ENCODE peak calls at places on chromosomes 16 and 17, in five cellular contexts. Q, M, B, V and I are unnamed samples.

GRCh38 chr16:57606147-57606846 is 22.1 kb upstream of the ADGRG1 start:
- DNase-seq in Q (no peak), B (no peak), M (no peak), V (no peak), I (no peak)

GRCh38 chr16:2739555-2740435 is 12.6 kb upstream of the SRRM2 start:
- DNase-seq in V (no peak), Q (no peak), B (no peak), M (peak), I (no peak)

GRCh38 chr17:40448213-40448638 is 5.0 kb downstream of the IGFBP4 start:
- DNase-seq in V (no peak), Q (no peak), B (no peak), M (peak), I (peak)

GRCh38 chr17:49045376-49045775 is 48.2 kb downstream of the IGF2BP1 start:
- DNase-seq in V (no peak), Q (no peak), M (no peak), B (no peak), I (no peak)

GRCh38 chr17:45677770-45678169 is 106.3 kb upstream of the CRHR1 start:
- DNase-seq in Q (no peak), M (no peak), V (no peak), B (no peak), I (no peak)

GRCh38 chr17:73292031-73292531 is 19.7 kb downstream of the CDC42EP4 start:
- DNase-seq in B (no peak), M (no peak), V (no peak), Q (no peak), I (peak)

GRCh38 chr17:19407601-19408380 is 3.2 kb upstream of the RNF112 start:
- DNase-seq in B (no peak), Q (no peak), V (no peak), M (no peak), I (no peak)

GRCh38 chr17:45825792-45826191 is 18.9 kb upstream of the SPPL2C start:
- DNase-seq in Q (no peak), B (no peak), V (no peak), M (no peak), I (no peak)

GRCh38 chr17:57256708-57257112 is 387 bp downstream of the MSI2 start:
- DNase-seq in B (no peak), M (no peak), Q (no peak), V (peak), I (peak)

GRCh38 chr17:49218941-49219913 is 8.7 kb downstream of the ABI3 start:
- DNase-seq in V (peak), B (peak), Q (no peak), M (no peak), I (no peak)

GRCh38 chr17:79218825-79219200 is 144.2 kb downstream of the ENGASE start:
- DNase-seq in B (no peak), M (no peak), V (no peak), Q (no peak), I (no peak)

GRCh38 chr16:14958970-14959369 is 15.9 kb upstream of the PDXDC1 start:
- DNase-seq in V (no peak), M (no peak), Q (no peak), B (no peak), I (no peak)

GRCh38 chr17:37839196-37839978 is 84.8 kb upstream of the TBC1D3K start:
- DNase-seq in Q (no peak), V (no peak), M (no peak), B (no peak), I (no peak)

GRCh38 chr17:82793974-82794620 is 42.2 kb downstream of the TBCD start:
- DNase-seq in Q (no peak), V (no peak), M (no peak), B (no peak), I (no peak)

GRCh38 chr16:68367034-68367433 is 56.2 kb downstream of the PRMT7 start:
- DNase-seq in Q (peak), V (peak), M (peak), B (no peak), I (peak)

GRCh38 chr17:48060249-48060648 is 12.1 kb downstream of the NFE2L1 start:
- DNase-seq in M (no peak), Q (no peak), B (no peak), V (peak), I (no peak)

GRCh38 chr17:2094891-2095535 is 40.1 kb downstream of the HIC1 start:
- DNase-seq in M (peak), B (no peak), V (no peak), Q (no peak), I (peak)

GRCh38 chr16:26578748-26579147 is 488.0 kb upstream of the C16orf82 start:
- DNase-seq in M (no peak), B (no peak), V (no peak), Q (no peak), I (no peak)

GRCh38 chr17:182164-182751 is 808 bp upstream of the DOC2B start:
- DNase-seq in Q (no peak), B (no peak), M (peak), V (no peak), I (no peak)

GRCh38 chr17:78474631-78475146 is 96.2 kb downstream of the PGS1 start:
- DNase-seq in V (no peak), B (peak), Q (no peak), M (no peak), I (no peak)

GRCh38 chr17:2814499-2815341 is 18.5 kb downstream of the RAP1GAP2 start:
- DNase-seq in V (no peak), B (peak), M (no peak), Q (no peak), I (no peak)

GRCh38 chr17:40317345-40317873 is 8.4 kb downstream of the RARA start:
- DNase-seq in Q (peak), M (peak), B (no peak), V (peak), I (peak)

GRCh38 chr16:27774779-27775178 is 224.8 kb downstream of the KATNIP start:
- DNase-seq in V (no peak), B (no peak), Q (no peak), M (no peak), I (no peak)

GRCh38 chr17:40727447-40728231 is 24.1 kb upstream of the KRT24 start:
- DNase-seq in V (no peak), M (no peak), B (peak), Q (no peak), I (no peak)

GRCh38 chr16:66326995-66327513 is 39.4 kb upstream of the CDH5 start:
- DNase-seq in Q (no peak), V (peak), M (peak), B (no peak), I (no peak)

GRCh38 chr17:55641559-55642160 is 81.0 kb downstream of the TMEM100 start:
- DNase-seq in Q (peak), M (peak), B (no peak), V (peak), I (peak)

GRCh38 chr16:67486805-67487204 is 3.5 kb upstream of the AGRP start:
- DNase-seq in Q (no peak), M (no peak), B (no peak), V (no peak), I (peak)

GRCh38 chr16:52591441-52592215 is 44.7 kb upstream of the TOX3 start:
- DNase-seq in Q (no peak), B (no peak), M (no peak), V (no peak), I (no peak)

GRCh38 chr17:75549246-75550138 is 24.0 kb downstream of the LLGL2 start:
- DNase-seq in B (no peak), V (peak), M (peak), Q (peak), I (no peak)

GRCh38 chr17:60086822-60087591 is 8.3 kb upstream of the HEATR6 start:
- DNase-seq in M (no peak), B (no peak), Q (no peak), V (no peak), I (no peak)

GRCh38 chr16:4780235-4780634 is 7.9 kb downstream of the SEPTIN12 start:
- DNase-seq in Q (no peak), B (no peak), V (no peak), M (no peak), I (no peak)

GRCh38 chr17:42174126-42174783 is 6.7 kb downstream of the KCNH4 start:
- DNase-seq in Q (no peak), V (no peak), M (no peak), B (no peak), I (no peak)

GRCh38 chr16:49889725-49890397 is 33.9 kb upstream of the ZNF423 start:
- DNase-seq in B (no peak), M (no peak), V (no peak), Q (no peak), I (no peak)

GRCh38 chr17:49886036-49886435 is 38.2 kb upstream of the TAC4 start:
- DNase-seq in M (no peak), B (no peak), Q (no peak), V (no peak), I (no peak)

GRCh38 chr17:27455569-27455913 is 707 bp upstream of the KSR1 start:
- DNase-seq in V (no peak), Q (no peak), M (no peak), B (no peak), I (no peak)
- H3K27ac ChIP-seq in V (peak), Q (peak), M (no peak), B (no peak), I (no peak)

GRCh38 chr16:82007189-82007588 is 4.1 kb downstream of the SDR42E1 start:
- DNase-seq in V (no peak), B (no peak), Q (no peak), M (no peak), I (no peak)

GRCh38 chr16:82016268-82016667 is 5.0 kb upstream of the SDR42E1 start:
- DNase-seq in V (peak), Q (peak), B (no peak), M (no peak), I (peak)

GRCh38 chr16:82008957-82009592 is 2.2 kb downstream of the SDR42E1 start:
- DNase-seq in V (no peak), Q (no peak), M (no peak), B (no peak), I (no peak)

GRCh38 chr16:82010649-82011048 is 621 bp downstream of the SDR42E1 start:
- DNase-seq in B (no peak), M (no peak), Q (no peak), V (no peak), I (no peak)

DNA sequence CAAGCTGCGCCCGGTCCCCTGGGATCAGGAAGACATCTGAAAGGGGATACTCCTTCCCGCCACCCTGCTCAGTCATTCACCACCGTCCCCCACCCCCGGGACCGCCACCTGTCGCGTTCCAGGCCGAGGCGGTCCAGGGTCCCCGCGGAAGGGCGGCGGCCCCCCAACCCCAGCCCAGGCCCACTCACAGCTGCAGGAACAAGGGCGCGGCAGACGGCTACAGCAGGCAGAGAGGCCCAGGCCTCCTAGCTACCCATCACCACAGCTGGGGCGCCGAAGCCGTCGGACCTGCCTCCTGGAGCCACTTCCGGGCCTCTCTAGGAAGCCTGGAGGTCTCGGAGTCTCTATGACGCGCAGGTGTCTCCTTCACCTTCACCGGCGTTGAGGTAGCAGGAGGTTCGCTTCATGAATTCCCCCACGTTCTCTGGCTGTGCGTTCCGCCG is at the start of gene SDR42E1:
- DNase-seq in V (peak), B (peak), Q (peak), M (no peak), I (no peak)
- TF ChIP-seq MYC in V (no peak), B (no peak), Q (no peak), M (no peak), I (no peak)

DNA sequence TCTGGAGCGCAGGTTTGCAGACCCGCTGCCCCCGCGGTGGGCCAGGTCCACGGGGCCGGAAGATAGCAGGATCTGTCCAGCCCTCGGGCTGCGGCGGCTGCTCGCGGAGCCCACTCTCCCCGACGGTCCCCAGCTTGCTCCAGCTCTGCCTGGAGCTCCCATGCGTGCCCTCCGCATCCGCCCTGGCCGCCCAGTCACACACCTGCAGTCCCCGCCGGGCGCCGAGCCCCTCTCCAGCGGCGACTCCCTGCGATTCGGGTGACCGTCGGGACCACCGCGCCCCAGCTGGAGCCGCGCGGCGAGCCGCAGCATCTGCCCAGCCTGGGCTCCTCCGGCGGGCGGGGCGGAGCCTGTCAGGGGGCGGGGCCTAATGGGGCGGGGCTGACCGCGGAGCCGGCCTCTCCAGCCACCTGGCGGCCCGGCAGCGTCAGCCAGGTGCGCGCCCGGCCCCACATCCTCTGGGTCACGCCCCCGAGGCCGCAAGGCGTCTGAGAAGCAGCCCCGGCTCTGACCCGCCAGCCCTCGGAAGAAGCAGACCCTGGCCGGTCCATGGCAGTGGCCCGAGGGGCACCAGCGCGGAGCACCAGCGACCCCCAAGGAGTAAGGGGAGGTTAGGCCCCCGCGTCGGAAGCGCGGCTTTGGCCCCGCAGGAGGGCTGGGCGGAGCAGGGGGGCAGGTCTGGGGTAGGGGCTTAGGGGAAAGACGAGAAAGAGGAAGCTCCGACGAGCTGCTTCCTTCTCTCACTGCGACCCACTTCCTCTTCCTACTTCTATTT is at the start of gene PIK3R5:
- DNase-seq in Q (no peak), M (no peak), V (peak), B (no peak), I (no peak)
- H3K27ac ChIP-seq in Q (no peak), M (no peak), V (no peak), B (peak), I (no peak)

GRCh38 chr17:32523017-32523680 is 36.4 kb downstream of the CDK5R1 start:
- DNase-seq in V (no peak), Q (no peak), B (peak), M (no peak), I (no peak)
- TF ChIP-seq MYC in V (no peak), Q (no peak), B (no peak), M (no peak), I (no peak)

GRCh38 chr16:79437764-79438728 is 162.5 kb downstream of the MAF start:
- DNase-seq in V (no peak), B (no peak), Q (no peak), M (no peak), I (no peak)
- H3K27ac ChIP-seq in V (no peak), B (no peak), Q (no peak), M (no peak), I (no peak)

GRCh38 chr17:51748749-51749604 is 409.5 kb downstream of the CA10 start:
- DNase-seq in B (no peak), Q (no peak), V (no peak), M (no peak), I (no peak)

GRCh38 chr17:51745993-51746392 is 412.5 kb downstream of the CA10 start:
- DNase-seq in B (no peak), V (no peak), Q (no peak), M (no peak), I (no peak)

GRCh38 chr17:51751072-51751471 is 407.4 kb downstream of the CA10 start:
- DNase-seq in V (no peak), Q (no peak), M (no peak), B (no peak), I (no peak)
- TF ChIP-seq MYC in V (no peak), Q (no peak), M (no peak), B (no peak), I (no peak)

GRCh38 chr17:77281904-77282367 is 141.2 kb downstream of the SEC14L1 start:
- DNase-seq in B (no peak), Q (peak), M (no peak), V (no peak), I (no peak)
- H3K27ac ChIP-seq in B (peak), Q (peak), M (peak), V (no peak), I (no peak)

DNA sequence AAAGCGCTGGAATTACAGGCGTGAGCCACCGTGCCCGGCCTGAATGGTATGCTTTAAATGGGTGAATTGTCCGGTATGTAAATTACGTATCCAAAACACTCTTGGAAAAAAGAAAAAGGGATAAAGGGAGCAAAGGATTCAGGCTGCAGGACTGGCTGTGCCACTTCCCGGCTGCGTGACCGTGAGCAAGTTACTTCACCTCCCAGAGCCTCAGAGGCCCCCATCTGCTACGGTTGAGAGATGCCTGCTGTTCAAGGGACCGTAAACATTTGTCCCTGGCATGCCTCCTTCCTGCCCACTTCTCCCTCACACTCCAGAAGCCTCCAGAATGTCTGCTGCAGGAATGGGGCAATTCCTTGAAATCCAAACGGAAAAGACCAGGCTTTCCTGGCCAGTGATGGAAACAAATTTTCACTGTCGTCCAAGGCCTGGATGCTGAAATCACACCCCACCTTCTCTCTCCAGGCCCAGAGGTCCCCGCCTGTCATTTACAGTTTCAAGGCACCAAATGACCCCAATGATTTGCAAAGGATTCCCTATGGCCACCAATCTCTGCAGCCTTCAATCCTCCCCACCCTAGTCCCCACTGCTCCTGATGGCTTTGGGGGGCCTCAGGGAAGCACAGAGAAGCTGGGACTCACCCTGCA is 22.9 kb upstream of the LITAF start:
- DNase-seq in M (no peak), Q (no peak), V (no peak), B (no peak), I (no peak)
- TF ChIP-seq MYC in M (no peak), Q (no peak), V (no peak), B (no peak), I (no peak)